ENCODE peak calls at places on chromosomes 12 and 14, in four cellular contexts. L is HCT116; Y is CD8-positive, alpha-beta memory T cell; O is tibial nerve. D is an unnamed sample.

GRCh38 chr12:6952860-6953416 is 1.8 kb downstream of the PTPN6 start:
- DNase-seq in L (no peak), Y (no peak), O (no peak), D (no peak)

GRCh38 chr14:22978873-22979671 is 3.3 kb downstream of the AJUBA start:
- DNase-seq in L (no peak), Y (no peak), O (no peak), D (peak; percentile 94)

GRCh38 chr12:93223440-93224426 is 154.0 kb upstream of the NUDT4 start:
- DNase-seq in L (no peak), Y (no peak), O (no peak), D (no peak)

GRCh38 chr12:52689239-52689638 is 9.0 kb upstream of the KRT1 start:
- DNase-seq in L (no peak), Y (no peak), O (no peak), D (no peak)

GRCh38 chr14:60266021-60266937 is 17.3 kb downstream of the PPM1A start:
- DNase-seq in L (peak; percentile 27), Y (no peak), O (no peak), D (no peak)

GRCh38 chr14:95941897-95942296 is 65.3 kb downstream of the TUNAR start:
- DNase-seq in L (no peak), Y (no peak), O (no peak), D (no peak)

GRCh38 chr14:34147461-34147860 is 196.6 kb upstream of the EGLN3 start:
- DNase-seq in L (no peak), Y (no peak), O (no peak), D (no peak)

GRCh38 chr14:28767851-28768548 is 1.4 kb downstream of the FOXG1 start:
- DNase-seq in L (no peak), Y (no peak), O (no peak), D (no peak)

GRCh38 chr12:131402781-131403396 is 308.0 kb upstream of the SFSWAP start:
- DNase-seq in L (no peak), Y (no peak), O (no peak), D (no peak)

GRCh38 chr12:8953773-8954402 is 4.4 kb upstream of the M6PR start:
- DNase-seq in L (no peak), Y (peak; percentile 32), O (no peak), D (no peak)

GRCh38 chr14:104462651-104463630 is 116.6 kb upstream of the C14orf180 start:
- DNase-seq in L (no peak), Y (no peak), O (no peak), D (no peak)

GRCh38 chr14:104691546-104692260 is 2.3 kb downstream of the INF2 start:
- DNase-seq in L (no peak), Y (no peak), O (no peak), D (no peak)

GRCh38 chr12:22276313-22276712 is 58.2 kb downstream of the ST8SIA1 start:
- DNase-seq in L (no peak), Y (no peak), O (no peak), D (no peak)

GRCh38 chr14:80003138-80003537 is 208.2 kb downstream of the DIO2 start:
- DNase-seq in L (no peak), Y (no peak), O (no peak), D (no peak)

GRCh38 chr12:120079352-120080042 is 37.1 kb downstream of the RAB35 start:
- DNase-seq in L (peak; percentile 18), Y (no peak), O (no peak), D (peak; percentile 59)

GRCh38 chr14:88300817-88301216 is 22.3 kb downstream of the KCNK10 start:
- DNase-seq in L (no peak), Y (no peak), O (no peak), D (no peak)

GRCh38 chr14:50501642-50502041 is 30.7 kb downstream of the MAP4K5 start:
- DNase-seq in L (no peak), Y (no peak), O (no peak), D (peak; percentile 23)

GRCh38 chr12:93572712-93573551 is 457 bp downstream of the SOCS2 start:
- DNase-seq in L (no peak), Y (no peak), O (no peak), D (no peak)

GRCh38 chr12:19525236-19525635 is 85.9 kb downstream of the AEBP2 start:
- DNase-seq in L (no peak), Y (no peak), O (no peak), D (no peak)

GRCh38 chr14:81401420-81402122 is 1.4 kb upstream of the STON2 start:
- DNase-seq in L (peak; percentile 47), Y (no peak), O (no peak), D (peak; percentile 68)

GRCh38 chr12:108253540-108253939 is 85.6 kb downstream of the CMKLR1 start:
- DNase-seq in L (no peak), Y (no peak), O (no peak), D (no peak)

GRCh38 chr14:24310666-24311604 is at the start of gene LTB4R:
- DNase-seq in L (no peak), Y (peak; percentile 56), O (no peak), D (no peak)

GRCh38 chr12:66241061-66242043 is 52.3 kb downstream of the IRAK3 start:
- DNase-seq in L (no peak), Y (no peak), O (no peak), D (no peak)

GRCh38 chr14:102608064-102608446 is 15.6 kb downstream of the RCOR1 start:
- DNase-seq in L (no peak), Y (no peak), O (no peak), D (no peak)

GRCh38 chr12:104957388-104958008 is 592 bp downstream of the SLC41A2 start:
- DNase-seq in L (no peak), Y (peak; percentile 16), O (no peak), D (no peak)

GRCh38 chr12:83468988-83469908 is 782.5 kb downstream of the TMTC2 start:
- DNase-seq in L (no peak), Y (no peak), O (no peak), D (no peak)

GRCh38 chr14:89384023-89384422 is 33.0 kb downstream of the FOXN3 start:
- DNase-seq in L (no peak), Y (no peak), O (no peak), D (no peak)

GRCh38 chr12:62605972-62606371 is 139.3 kb downstream of the MON2 start:
- DNase-seq in L (no peak), Y (no peak), O (no peak), D (no peak)

DNA sequence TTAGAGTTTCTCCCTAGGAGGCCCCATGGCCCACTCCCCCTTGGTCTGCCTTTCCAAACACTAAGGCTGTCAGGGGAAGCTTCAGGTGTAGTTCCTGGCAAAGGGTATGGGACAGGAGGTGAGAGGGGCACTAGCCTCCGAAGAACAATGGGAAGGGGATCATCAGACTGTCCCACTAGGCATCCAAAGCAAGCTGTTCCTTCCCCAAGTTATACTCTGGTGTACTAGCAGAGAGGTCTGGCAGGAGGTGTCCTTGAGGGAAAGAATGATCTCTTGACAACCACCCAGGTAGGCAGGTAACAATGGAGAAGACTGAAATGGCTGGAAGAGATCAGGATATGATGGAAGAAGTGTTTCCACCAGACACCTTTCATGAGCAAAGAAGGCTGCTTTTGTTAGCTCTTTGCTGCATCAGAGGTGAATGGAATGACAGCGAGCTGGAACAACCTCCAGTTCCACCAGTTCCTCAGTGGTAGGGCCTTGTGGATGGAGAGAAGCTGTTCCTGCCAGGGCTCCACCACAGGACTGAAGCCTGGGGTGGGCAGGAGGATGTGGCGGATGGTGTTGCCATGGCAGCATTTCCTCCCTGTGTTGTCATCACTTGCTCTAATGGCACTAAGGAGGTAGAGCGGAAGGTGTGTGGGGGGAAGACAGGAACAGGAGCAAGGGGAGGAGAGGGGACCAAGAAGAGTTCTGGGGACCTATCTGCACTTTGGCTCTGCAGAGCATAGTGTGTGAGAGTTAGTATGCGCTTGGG is 2.3 kb upstream of the AGAP2 start:
- DNase-seq in L (no peak), Y (peak; percentile 71), O (no peak), D (no peak)
- H3K4me1 ChIP-seq in L (peaks cover 10% of the 10 kb centered on the region), Y (peaks cover 56% of the 10 kb centered on the region), O (peaks cover 28% of the 10 kb centered on the region), D (peaks cover 20% of the 10 kb centered on the region)

DNA sequence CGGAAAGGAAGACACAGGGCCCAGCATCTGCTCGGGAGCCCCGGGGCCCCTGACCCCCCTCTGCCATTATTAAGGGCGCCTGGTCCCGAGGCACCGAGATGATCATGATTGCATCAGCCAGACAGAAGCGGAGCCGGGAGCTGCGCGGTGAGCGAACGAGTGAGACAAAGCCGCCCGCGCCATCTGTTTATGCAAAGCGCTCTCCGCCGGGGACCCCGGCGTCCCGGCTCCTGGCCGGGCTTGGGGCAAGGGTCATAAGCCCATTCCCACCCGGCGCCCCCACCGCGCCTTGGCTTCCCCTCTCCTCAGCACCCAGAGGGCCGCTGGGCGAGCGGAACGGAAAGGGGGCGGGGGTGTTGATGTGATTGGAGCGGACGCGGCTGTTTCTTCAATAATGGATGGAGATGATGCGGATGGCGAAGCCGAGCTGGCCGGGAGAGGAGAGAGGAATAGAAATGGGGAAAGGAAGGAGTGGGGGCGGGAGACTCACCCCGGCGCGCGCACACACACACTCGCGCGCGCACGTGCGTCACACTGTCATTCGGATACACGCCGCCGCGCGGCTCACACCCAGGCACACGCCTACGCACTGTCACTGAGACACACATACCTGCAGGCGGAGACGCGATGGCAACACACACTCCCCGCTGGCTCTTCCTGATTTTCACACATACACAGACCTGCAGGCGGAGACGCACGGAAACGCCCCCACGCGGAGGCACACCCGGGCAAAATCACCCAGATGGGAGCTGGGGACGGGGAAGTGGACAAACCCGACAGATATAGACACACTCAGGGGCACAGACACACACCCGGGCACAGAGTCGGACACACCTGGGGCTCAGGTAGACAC is 10.7 kb downstream of the STAC3 start:
- DNase-seq in L (peak; percentile 47), Y (peak; percentile 58), O (no peak), D (no peak)
- H3K4me1 ChIP-seq in L (peaks cover 34% of the 10 kb centered on the region), Y (peaks cover 76% of the 10 kb centered on the region), O (peaks cover 62% of the 10 kb centered on the region), D (peaks cover 65% of the 10 kb centered on the region)

DNA sequence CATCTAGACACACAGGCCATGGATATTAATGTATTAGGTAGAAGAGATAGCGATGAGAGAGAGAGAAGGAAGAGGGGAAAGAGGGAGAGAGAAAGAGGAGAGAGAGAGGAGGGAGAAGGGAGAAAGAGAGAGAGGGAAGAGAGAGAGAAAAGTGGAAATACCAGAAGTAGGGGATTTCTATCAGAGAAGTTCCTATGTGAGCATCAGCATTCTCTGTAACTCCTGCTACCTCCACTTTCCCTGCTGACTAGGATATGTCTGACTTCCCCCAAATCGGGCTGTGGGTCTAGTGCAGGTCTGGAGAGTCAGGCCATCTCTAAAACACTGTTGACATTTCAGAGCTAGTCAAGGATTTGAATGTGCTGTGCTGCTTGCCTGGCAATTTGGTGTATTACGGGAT is 3.6 kb downstream of the ARHGDIB start:
- DNase-seq in L (no peak), Y (no peak), O (no peak), D (no peak)
- H3K4me1 ChIP-seq in L (no peaks in the 10 kb centered on the region), Y (peaks cover 59% of the 10 kb centered on the region), O (peaks cover 6% of the 10 kb centered on the region), D (peaks cover 24% of the 10 kb centered on the region)

GRCh38 chr14:94480809-94481208 is 4.8 kb upstream of the SERPINA9 start:
- DNase-seq in L (no peak), Y (no peak), O (no peak), D (no peak)
- H3K4me1 ChIP-seq in L (no peaks in the 10 kb centered on the region), Y (no peaks in the 10 kb centered on the region), O (no peaks in the 10 kb centered on the region), D (peaks cover under 1% of the 10 kb centered on the region)

DNA sequence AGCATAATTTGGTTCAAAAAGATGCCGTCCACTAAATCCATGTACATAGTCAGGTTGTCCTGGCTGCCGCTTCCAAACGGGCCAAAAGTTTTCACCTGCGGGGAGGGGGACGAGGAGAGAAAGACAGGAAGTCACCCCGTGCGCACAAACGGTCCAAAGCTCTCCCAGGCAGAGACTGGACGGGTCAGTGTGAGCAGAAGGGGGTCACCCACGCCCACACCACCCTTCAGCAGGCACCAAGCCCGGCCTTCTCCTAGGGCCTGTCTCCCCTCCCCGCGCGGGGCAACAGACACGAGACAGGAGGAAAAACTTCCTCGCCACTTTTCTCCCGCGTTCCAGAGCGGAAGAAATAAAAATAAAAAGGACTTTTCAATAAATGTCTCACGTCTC is 881 bp downstream of the CCDC88C start:
- DNase-seq in L (no peak), Y (no peak), O (no peak), D (no peak)
- H3K4me1 ChIP-seq in L (peaks cover 11% of the 10 kb centered on the region), Y (peaks cover 47% of the 10 kb centered on the region), O (peaks cover 8% of the 10 kb centered on the region), D (peaks cover 22% of the 10 kb centered on the region)